ENCODE peak calls at places on chromosomes 1 and 21, in four cellular contexts. E is MM.1S, B is AG09309, F is coronary artery. Y is an unnamed sample.

GRCh38 chr1:219568728-219569127 is 44.2 kb downstream of the ZC3H11B start:
- DNase-seq in E (no peak), F (no peak), B (no peak), Y (no peak)

GRCh38 chr1:44677201-44677520 is 2.6 kb downstream of the ARMH1 start:
- DNase-seq in B (no peak), F (no peak), E (peak; percentile 24), Y (peak; percentile 53)

GRCh38 chr1:8155528-8156186 is 129.5 kb upstream of the ERRFI1 start:
- DNase-seq in F (no peak), B (no peak), E (no peak), Y (peak; percentile 31)

GRCh38 chr1:101314244-101314643 is 77.4 kb downstream of the S1PR1 start:
- DNase-seq in F (no peak), B (no peak), E (no peak), Y (peak; percentile 62)

GRCh38 chr1:198042168-198042567 is 114.6 kb upstream of the NEK7 start:
- DNase-seq in F (no peak), E (no peak), B (no peak), Y (no peak)

GRCh38 chr1:9010781-9011323 is 15.4 kb downstream of the SLC2A7 start:
- DNase-seq in B (no peak), F (no peak), E (no peak), Y (no peak)

GRCh38 chr1:67256291-67257172 is 51.1 kb upstream of the IL12RB2 start:
- DNase-seq in B (no peak), F (no peak), E (no peak), Y (no peak)

GRCh38 chr1:229871078-229871676 is 195.9 kb upstream of the GALNT2 start:
- DNase-seq in B (no peak), E (no peak), F (no peak), Y (no peak)

GRCh38 chr1:244074559-244075171 is 23.6 kb downstream of the ZBTB18 start:
- DNase-seq in F (no peak), E (no peak), B (no peak), Y (no peak)

GRCh38 chr1:94988356-94988755 is 61.4 kb upstream of the CNN3 start:
- DNase-seq in E (no peak), B (no peak), F (no peak), Y (peak; percentile 91)

GRCh38 chr1:92843429-92844352 is 11.9 kb downstream of the RPL5 start:
- DNase-seq in F (no peak), E (no peak), B (no peak), Y (no peak)

GRCh38 chr1:156033011-156033410 is 12.3 kb upstream of the SSR2 start:
- DNase-seq in F (no peak), E (no peak), B (no peak), Y (peak; percentile 39)

GRCh38 chr1:225735252-225736149 is 42.1 kb upstream of the SRP9 start:
- DNase-seq in F (peak; percentile 95), B (peak; percentile 94), E (no peak), Y (peak; percentile 98)

GRCh38 chr1:20165522-20165951 is 20.4 kb upstream of the UBXN10 start:
- DNase-seq in F (no peak), E (no peak), B (no peak), Y (no peak)

GRCh38 chr1:7110306-7110705 is 325.1 kb downstream of the CAMTA1 start:
- DNase-seq in B (no peak), F (no peak), E (no peak), Y (peak; percentile 21)

GRCh38 chr1:19234224-19234623 is 17.1 kb downstream of the EMC1 start:
- DNase-seq in B (no peak), E (no peak), F (no peak), Y (no peak)

GRCh38 chr21:14945176-14945575 is 119.6 kb downstream of the NRIP1 start:
- DNase-seq in E (no peak), F (no peak), B (no peak), Y (no peak)

DNA sequence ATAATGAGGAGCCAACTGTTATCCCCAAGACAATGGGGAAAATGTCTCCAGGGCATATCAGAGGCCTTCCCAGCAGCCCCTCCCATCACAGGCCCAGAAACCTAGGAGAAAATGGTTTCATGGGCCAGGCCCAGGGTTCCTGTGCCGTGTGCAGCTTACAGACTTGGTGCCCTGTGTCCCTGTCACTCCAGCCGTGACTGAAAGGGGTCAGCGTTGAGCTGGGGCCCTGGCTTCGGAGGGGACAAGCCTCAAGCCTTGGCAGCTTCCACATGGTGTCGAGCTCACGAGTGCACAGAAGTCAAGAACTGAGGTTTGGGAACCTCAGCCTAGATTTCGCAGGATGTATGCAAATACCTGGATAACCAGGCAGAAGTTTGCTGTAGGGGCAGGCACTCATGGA is 18.1 kb downstream of the SIPA1L2 start:
- DNase-seq in B (no peak), F (no peak), E (no peak), Y (no peak)
- TF ChIP-seq CTCF in B (no peak), F (no peak), E (no peak), Y (no peak)

DNA sequence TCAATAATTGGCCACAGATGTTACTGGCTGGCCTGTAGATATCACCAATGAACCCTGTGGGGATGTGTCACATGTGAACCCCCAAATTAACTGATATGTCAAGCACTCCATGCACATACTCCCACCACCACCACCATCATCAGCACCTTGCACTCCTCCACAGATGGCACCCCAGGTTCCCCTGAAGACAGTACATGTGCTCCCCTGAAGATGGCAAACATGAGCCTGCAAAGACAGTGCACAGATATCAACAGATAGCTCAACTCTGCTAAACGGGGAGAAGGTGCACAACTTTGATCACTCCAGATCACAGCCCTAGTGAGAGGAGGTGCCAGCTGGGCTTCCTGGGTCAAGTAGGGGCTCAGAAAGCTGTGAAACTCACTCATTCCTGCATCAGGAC is 74.4 kb downstream of the CLCA4 start:
- DNase-seq in E (no peak), F (no peak), B (no peak), Y (no peak)
- TF ChIP-seq CTCF in E (no peak), F (no peak), B (no peak), Y (no peak)

DNA sequence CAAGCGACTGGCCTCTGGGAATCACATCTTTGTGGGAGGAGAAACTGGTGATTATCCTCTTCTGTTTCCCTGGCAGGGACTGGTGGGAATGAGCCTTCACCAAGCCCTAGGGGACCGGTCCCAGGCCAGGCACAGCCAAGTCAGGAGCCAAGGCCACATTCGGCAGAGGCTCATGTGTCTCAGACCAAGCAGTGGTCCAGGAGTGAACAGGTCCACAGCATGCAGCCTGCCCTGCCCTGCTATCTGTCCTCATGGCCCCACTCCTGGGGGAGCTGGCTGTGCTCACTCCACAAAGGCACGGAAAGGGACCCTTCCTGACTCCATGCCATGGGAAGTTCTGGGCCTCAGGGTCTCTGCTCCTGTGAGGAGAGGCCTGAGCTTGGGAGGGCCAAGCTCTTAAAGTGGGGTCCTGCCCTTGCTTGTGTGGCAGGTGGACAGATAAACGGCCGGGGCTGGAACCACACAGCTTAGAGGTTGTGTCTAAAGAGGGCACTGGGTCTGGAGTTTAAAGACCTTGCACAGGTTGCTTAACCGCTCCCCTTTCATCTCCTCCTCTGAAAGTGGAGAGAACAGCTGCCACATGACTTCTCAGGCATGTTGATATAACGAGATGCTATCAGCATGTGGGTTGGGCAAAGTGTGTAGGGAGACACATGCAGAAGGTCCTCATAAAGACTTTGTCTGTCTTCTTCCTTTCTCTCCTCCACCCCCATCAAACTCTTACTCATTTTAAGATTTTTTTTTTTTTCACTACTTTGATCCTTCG is 57.5 kb downstream of the CASQ2 start:
- DNase-seq in F (no peak), E (no peak), B (no peak), Y (no peak)
- TF ChIP-seq CTCF in F (no peak), E (no peak), B (no peak), Y (no peak)

GRCh38 chr1:33176362-33176850 is 5.4 kb downstream of the TRIM62 start:
- DNase-seq in F (no peak), B (no peak), E (no peak), Y (peak; percentile 67)
- TF ChIP-seq CTCF in F (no peak), B (no peak), E (no peak), Y (no peak)

DNA sequence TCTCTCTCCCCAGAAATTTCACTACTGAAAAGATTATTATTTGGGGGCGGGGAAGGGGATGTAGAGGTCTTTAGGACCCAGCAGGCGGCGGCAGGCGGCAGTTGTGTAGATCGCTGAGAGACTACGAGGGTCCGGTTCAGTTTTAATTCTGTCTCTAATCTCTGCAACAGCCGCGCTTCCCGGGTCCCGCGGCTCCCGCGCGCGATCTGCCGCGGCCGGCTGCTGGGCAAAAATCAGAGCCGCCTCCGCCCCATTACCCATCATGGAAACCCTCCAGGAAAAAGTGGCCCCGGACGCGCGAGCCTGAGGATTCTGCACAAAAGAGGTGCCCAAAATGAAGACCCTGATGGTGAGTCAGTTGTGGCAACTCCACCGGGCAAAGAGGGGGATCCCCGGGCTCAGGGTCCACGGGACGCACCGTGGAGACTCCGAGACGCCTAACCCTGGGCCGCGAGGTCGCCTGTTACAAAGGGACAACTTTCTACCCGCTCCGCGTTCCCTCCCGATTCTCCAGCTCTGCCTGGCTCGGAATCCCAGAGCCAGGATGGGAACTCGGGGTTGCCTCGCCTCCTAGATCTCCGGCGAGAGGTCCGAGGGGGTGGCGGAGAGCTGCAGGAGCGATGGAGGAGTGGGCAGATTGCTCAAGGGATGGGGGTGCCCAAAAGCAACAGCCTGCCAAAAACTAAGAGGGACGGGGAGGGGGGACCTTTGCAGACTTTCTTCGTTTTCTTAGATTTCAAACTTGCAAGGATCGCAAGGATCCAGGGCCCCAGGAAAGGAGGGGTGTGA is at the start of gene ST6GALNAC5:
- DNase-seq in B (no peak), E (no peak), F (no peak), Y (peak; percentile 9)
- TF ChIP-seq CTCF in B (peak; percentile 9), E (no peak), F (no peak), Y (no peak)

DNA sequence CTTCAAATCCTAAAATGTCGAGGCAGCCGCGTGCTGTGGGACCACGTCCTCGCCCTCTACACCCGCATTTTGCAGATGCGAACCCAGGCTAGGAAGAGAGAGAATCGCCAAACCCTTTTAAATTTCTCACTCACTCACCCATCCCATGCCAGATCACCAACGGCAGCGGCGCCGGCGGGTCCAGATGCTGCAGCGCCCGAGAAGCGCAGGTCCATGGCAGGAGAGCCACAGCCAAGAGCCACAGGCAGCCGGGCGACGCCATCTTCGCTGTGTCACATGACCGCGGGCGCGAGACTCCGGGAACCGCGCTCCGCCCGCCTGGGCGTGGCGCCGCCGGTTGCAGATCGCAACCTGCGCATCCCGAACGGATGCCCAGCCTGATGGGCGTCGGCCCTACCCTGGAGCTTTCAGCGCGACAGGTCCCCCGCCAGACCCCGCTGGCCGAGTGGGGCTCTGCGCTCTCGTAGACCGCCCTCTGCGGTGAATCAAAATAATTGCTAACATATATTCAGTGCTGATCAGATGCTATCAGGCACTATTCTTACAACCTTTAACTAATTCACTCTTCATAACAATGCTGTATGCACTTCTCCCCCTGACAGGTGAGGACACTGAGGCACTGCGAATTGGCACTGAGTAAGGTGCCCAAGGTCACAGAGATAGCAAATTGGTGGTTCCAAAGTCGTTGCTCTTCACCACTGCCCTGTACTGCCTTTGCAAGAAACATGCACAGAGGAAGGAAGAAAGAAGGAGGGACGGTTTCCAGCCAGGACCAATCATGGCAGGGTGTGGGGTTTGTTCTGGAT is at the start of gene PPT1:
- DNase-seq in F (peak; percentile 79), B (no peak), E (peak; percentile 75), Y (peak; percentile 55)
- TF ChIP-seq CTCF in F (no peak), B (peak; percentile 20), E (peak; percentile 21), Y (peak; percentile 21)

GRCh38 chr1:36187800-36188593 is 32.0 kb downstream of the MAP7D1 start:
- DNase-seq in E (peak; percentile 85), B (peak; percentile 74), F (peak; percentile 94), Y (peak; percentile 92)
- TF ChIP-seq CTCF in E (peak; percentile 91), B (peak; percentile 90), F (peak; percentile 82), Y (peak; percentile 91)